ENCODE peak calls at places on chromosome 5, in ten cellular contexts. H is CD8-positive, alpha-beta T cell; O is heart right ventricle; W is lower lobe of right lung; P is fibroblast of lung; C is ovary; S is endothelial cell; T is Calu3; V is breast epithelium; Q is esophagus squamous epithelium. L is an unnamed sample.

GRCh38 chr5:143182901-143183820 is 220.3 kb downstream of the NR3C1 start:
- DNase-seq in H (no peak), O (peak), W (no peak), P (peak), C (peak), S (no peak), T (no peak), V (no peak), Q (no peak), L (no peak)

GRCh38 chr5:34660444-34660843 is 4.3 kb downstream of the RAI14 start:
- DNase-seq in H (no peak), O (no peak), W (no peak), P (peak), C (no peak), S (no peak), T (peak), V (no peak), Q (no peak), L (peak)

GRCh38 chr5:83322273-83322924 is 149.1 kb upstream of the VCAN start:
- DNase-seq in H (no peak), O (no peak), W (no peak), P (peak), C (no peak), S (no peak), T (no peak), V (no peak), Q (no peak), L (no peak)

GRCh38 chr5:9288234-9288633 is 257.6 kb downstream of the SEMA5A start:
- DNase-seq in H (no peak), O (peak), W (no peak), P (no peak), C (no peak), S (no peak), T (peak), V (no peak), Q (no peak), L (no peak)

GRCh38 chr5:170252109-170252508 is 19.3 kb downstream of the C5orf58 start:
- DNase-seq in H (peak), O (no peak), W (no peak), P (no peak), C (no peak), S (no peak), T (no peak), V (no peak), Q (no peak), L (no peak)

GRCh38 chr5:180799194-180799593 is 3.4 kb downstream of the MGAT1 start:
- DNase-seq in H (no peak), O (no peak), W (no peak), P (no peak), C (peak), S (peak), T (peak), V (no peak), Q (no peak), L (no peak)

GRCh38 chr5:176735383-176736265 is 74.7 kb upstream of the UNC5A start:
- DNase-seq in H (no peak), O (no peak), W (no peak), P (no peak), C (no peak), S (no peak), T (no peak), V (no peak), Q (no peak), L (no peak)

GRCh38 chr5:158877124-158877581 is 222.6 kb downstream of the EBF1 start:
- DNase-seq in H (no peak), O (no peak), W (no peak), P (no peak), C (no peak), S (no peak), T (no peak), V (no peak), Q (no peak), L (no peak)

GRCh38 chr5:119179857-119180641 is 109.2 kb downstream of the DMXL1 start:
- DNase-seq in H (no peak), O (no peak), W (no peak), P (peak), C (no peak), S (no peak), T (no peak), V (no peak), Q (no peak), L (no peak)

GRCh38 chr5:122415481-122416120 is 103.6 kb downstream of the SNCAIP start:
- DNase-seq in H (no peak), O (peak), W (peak), P (peak), C (peak), S (peak), T (peak), V (peak), Q (no peak), L (no peak)

GRCh38 chr5:58185397-58186195 is 274.3 kb downstream of the PLK2 start:
- DNase-seq in H (no peak), O (no peak), W (no peak), P (peak), C (no peak), S (no peak), T (peak), V (no peak), Q (no peak), L (no peak)

GRCh38 chr5:10124287-10124686 is 125.4 kb downstream of the ATPSCKMT start:
- DNase-seq in H (no peak), O (peak), W (no peak), P (no peak), C (no peak), S (no peak), T (no peak), V (no peak), Q (no peak), L (no peak)

GRCh38 chr5:73523861-73524260 is 25.6 kb downstream of the BTF3 start:
- DNase-seq in H (no peak), O (no peak), W (no peak), P (peak), C (no peak), S (no peak), T (no peak), V (no peak), Q (no peak), L (no peak)

GRCh38 chr5:109567374-109568044 is 122.2 kb upstream of the MAN2A1 start:
- DNase-seq in H (no peak), O (no peak), W (no peak), P (peak), C (no peak), S (no peak), T (no peak), V (no peak), Q (no peak), L (no peak)

GRCh38 chr5:34673463-34674125 is 17.5 kb downstream of the RAI14 start:
- DNase-seq in H (no peak), O (no peak), W (no peak), P (no peak), C (no peak), S (no peak), T (no peak), V (no peak), Q (no peak), L (no peak)

GRCh38 chr5:147065071-147065470 is 169.8 kb upstream of the STK32A start:
- DNase-seq in H (no peak), O (no peak), W (no peak), P (no peak), C (no peak), S (no peak), T (no peak), V (no peak), Q (no peak), L (no peak)

GRCh38 chr5:146722361-146722779 is 156.2 kb downstream of the PPP2R2B start:
- DNase-seq in H (no peak), O (no peak), W (no peak), P (peak), C (no peak), S (no peak), T (no peak), V (no peak), Q (no peak), L (no peak)

GRCh38 chr5:113345261-113345940 is 89.4 kb downstream of the TSSK1B start:
- DNase-seq in H (no peak), O (no peak), W (no peak), P (peak), C (no peak), S (no peak), T (no peak), V (peak), Q (no peak), L (no peak)

GRCh38 chr5:170596482-170596881 is 92.7 kb downstream of the KCNIP1 start:
- DNase-seq in H (no peak), O (no peak), W (no peak), P (no peak), C (no peak), S (no peak), T (no peak), V (no peak), Q (no peak), L (no peak)

GRCh38 chr5:137122075-137122474 is 377.1 kb downstream of the SPOCK1 start:
- DNase-seq in H (no peak), O (no peak), W (no peak), P (peak), C (no peak), S (no peak), T (no peak), V (no peak), Q (no peak), L (peak)

GRCh38 chr5:543755-544674 is 19.8 kb upstream of the SLC9A3 start:
- DNase-seq in H (peak), O (peak), W (peak), P (no peak), C (peak), S (no peak), T (no peak), V (no peak), Q (no peak), L (no peak)

GRCh38 chr5:56588636-56589485 is 226.5 kb upstream of the MAP3K1 start:
- DNase-seq in H (peak), O (peak), W (peak), P (no peak), C (peak), S (peak), T (no peak), V (no peak), Q (peak), L (no peak)

GRCh38 chr5:124932791-124933600 is 186.6 kb upstream of the ZNF608 start:
- DNase-seq in H (no peak), O (no peak), W (no peak), P (peak), C (no peak), S (no peak), T (no peak), V (peak), Q (no peak), L (peak)

GRCh38 chr5:149581931-149582768 is 852 bp downstream of the ARHGEF37 start:
- DNase-seq in H (no peak), O (no peak), W (no peak), P (peak), C (peak), S (no peak), T (no peak), V (peak), Q (no peak), L (no peak)

GRCh38 chr5:107968465-107968864 is 297.7 kb upstream of the EFNA5 start:
- DNase-seq in H (no peak), O (no peak), W (no peak), P (peak), C (no peak), S (no peak), T (no peak), V (no peak), Q (no peak), L (peak)

GRCh38 chr5:75049581-75050274 is 2.6 kb downstream of the GCNT4 start:
- DNase-seq in H (peak), O (no peak), W (peak), P (peak), C (peak), S (peak), T (peak), V (no peak), Q (no peak), L (no peak)

GRCh38 chr5:58246521-58246944 is 213.4 kb downstream of the PLK2 start:
- DNase-seq in H (no peak), O (no peak), W (no peak), P (peak), C (no peak), S (no peak), T (no peak), V (no peak), Q (no peak), L (no peak)

GRCh38 chr5:180070726-180071417 is 687 bp downstream of the RNF130 start:
- DNase-seq in H (no peak), O (peak), W (no peak), P (peak), C (no peak), S (peak), T (peak), V (peak), Q (no peak), L (no peak)

GRCh38 chr5:115522832-115523365 is 21.7 kb downstream of the FEM1C start:
- DNase-seq in H (no peak), O (no peak), W (no peak), P (no peak), C (no peak), S (no peak), T (no peak), V (no peak), Q (no peak), L (no peak)

GRCh38 chr5:78182838-78183237 is 111.7 kb downstream of the AP3B1 start:
- DNase-seq in H (no peak), O (no peak), W (no peak), P (peak), C (no peak), S (no peak), T (peak), V (no peak), Q (no peak), L (no peak)

DNA sequence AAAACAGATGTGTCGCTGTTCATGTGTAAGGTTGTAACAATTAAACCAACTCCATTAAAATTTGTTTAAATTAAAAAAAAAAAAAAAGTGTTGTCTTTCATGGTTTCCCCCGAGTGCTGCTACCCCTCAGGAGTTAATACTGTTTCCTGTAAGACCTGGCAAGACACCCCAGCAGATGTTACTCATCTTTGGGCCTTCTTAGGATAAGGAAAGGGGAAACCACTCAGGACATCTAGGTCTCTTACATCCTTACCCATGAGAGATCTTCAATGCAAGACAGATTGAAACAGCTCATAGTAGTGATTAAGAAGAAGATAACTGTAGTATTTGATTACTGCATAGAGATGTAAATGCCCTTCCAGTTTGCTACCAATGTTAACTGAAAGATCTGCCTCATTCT is 33.5 kb upstream of the F2R start:
- DNase-seq in H (no peak), O (no peak), W (no peak), P (no peak), C (no peak), S (no peak), T (no peak), V (no peak), Q (no peak), L (no peak)
- TF ChIP-seq CTCF in H (no peak), O (no peak), W (no peak), P (no peak), C (no peak), S (no peak), T (no peak), V (no peak), Q (no peak), L (no peak)

GRCh38 chr5:148125641-148126040 is 42.7 kb upstream of the SPINK14 start:
- DNase-seq in H (no peak), O (no peak), W (no peak), P (peak), C (no peak), S (no peak), T (no peak), V (no peak), Q (no peak), L (no peak)
- TF ChIP-seq CTCF in H (no peak), O (no peak), W (no peak), P (no peak), C (no peak), S (no peak), T (peak), V (no peak), Q (no peak), L (no peak)

DNA sequence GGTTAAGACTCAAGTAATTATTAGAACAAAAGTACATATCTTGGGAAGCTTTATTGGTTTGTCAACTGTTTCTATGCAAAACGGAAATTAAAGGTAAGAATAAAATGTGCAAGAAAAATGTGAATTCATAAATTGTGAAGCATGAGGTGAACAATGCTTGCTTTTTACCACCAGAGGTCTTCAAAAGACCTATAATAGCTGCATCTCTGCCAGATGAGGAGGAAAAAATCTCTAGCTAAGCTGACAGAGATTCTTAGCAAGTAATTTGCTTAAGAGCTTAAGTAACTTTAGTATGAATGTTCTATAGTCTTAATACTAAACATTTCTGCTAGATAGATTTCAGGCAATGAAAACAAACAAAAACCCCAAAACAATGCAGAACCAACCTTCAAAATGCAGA is 54.1 kb downstream of the MRPS30 start:
- DNase-seq in H (no peak), O (no peak), W (no peak), P (peak), C (no peak), S (no peak), T (no peak), V (no peak), Q (no peak), L (no peak)
- TF ChIP-seq CTCF in H (no peak), O (peak), W (peak), P (peak), C (no peak), S (no peak), T (peak), V (no peak), Q (no peak), L (peak)

GRCh38 chr5:69414885-69415583 is at the start of gene MARVELD2:
- DNase-seq in H (peak), O (peak), W (peak), P (peak), C (peak), S (peak), T (peak), V (peak), Q (no peak), L (no peak)
- TF ChIP-seq CTCF in H (no peak), O (peak), W (peak), P (peak), C (no peak), S (no peak), T (no peak), V (peak), Q (peak), L (peak)

DNA sequence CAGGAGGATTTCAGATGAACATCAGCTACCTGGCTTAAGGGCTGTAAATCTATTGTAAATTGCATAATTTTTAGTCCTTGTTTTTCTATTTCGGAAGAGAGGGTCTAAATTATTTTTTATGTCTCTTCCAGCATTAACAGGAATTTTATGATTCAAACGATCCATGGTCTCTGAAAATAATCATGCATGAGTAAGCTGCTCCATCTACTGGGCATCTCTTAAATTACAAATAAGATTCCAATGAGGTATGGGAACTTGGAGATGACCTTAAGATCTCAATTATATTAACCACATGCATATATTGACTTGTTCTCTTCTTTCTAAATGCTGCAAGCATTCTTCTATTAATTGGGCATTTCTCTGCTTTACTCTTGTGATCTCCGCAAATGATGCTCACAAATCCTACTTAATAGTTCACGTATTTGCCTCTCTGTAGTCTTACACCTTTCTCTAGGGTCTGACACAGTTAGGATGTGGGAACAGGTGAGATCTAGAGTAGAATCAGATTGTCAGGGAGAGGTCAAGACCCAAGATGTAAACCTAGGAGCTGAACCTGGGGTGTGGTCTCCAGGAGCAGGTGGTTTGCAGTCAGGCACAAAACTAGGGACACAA is 86.9 kb downstream of the NUDT12 start:
- DNase-seq in H (no peak), O (no peak), W (no peak), P (peak), C (no peak), S (no peak), T (peak), V (no peak), Q (no peak), L (no peak)
- TF ChIP-seq CTCF in H (peak), O (peak), W (peak), P (peak), C (no peak), S (peak), T (peak), V (peak), Q (peak), L (peak)

GRCh38 chr5:41346609-41347008 is 133.3 kb upstream of the C6 start:
- DNase-seq in H (no peak), O (no peak), W (no peak), P (peak), C (no peak), S (no peak), T (no peak), V (no peak), Q (no peak), L (no peak)
- TF ChIP-seq CTCF in H (no peak), O (no peak), W (no peak), P (no peak), C (no peak), S (no peak), T (no peak), V (no peak), Q (no peak), L (no peak)

DNA sequence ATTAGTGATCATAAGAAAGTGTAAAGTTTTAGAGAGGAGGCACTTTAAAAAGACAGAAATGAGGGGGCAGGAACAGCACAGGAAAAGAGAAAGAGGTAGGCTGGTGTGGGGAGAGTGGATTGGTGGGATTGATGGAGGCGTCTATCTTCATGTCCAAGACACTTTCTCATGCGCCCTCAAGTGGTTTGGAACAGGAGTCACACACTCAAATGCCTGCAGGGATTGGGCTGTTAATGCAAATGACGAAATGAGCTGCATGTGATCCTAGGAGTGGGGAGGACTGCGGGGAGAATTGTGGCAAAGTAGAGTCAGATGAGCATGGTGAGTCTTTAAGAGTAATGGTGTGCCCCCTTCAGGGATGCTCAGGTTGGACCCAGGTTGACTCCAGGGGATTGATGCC is 5.5 kb downstream of the SLC36A3 start:
- DNase-seq in H (no peak), O (no peak), W (no peak), P (no peak), C (no peak), S (peak), T (peak), V (no peak), Q (no peak), L (peak)
- TF ChIP-seq CTCF in H (no peak), O (peak), W (no peak), P (peak), C (no peak), S (peak), T (no peak), V (no peak), Q (peak), L (peak)

GRCh38 chr5:154970759-154971158 is 29.9 kb downstream of the MRPL22 start:
- DNase-seq in H (no peak), O (no peak), W (no peak), P (peak), C (no peak), S (no peak), T (no peak), V (no peak), Q (no peak), L (no peak)

GRCh38 chr5:154967419-154968024 is 26.6 kb downstream of the MRPL22 start:
- DNase-seq in H (no peak), O (no peak), W (no peak), P (no peak), C (no peak), S (peak), T (peak), V (no peak), Q (no peak), L (no peak)

GRCh38 chr5:154971501-154971900 is 30.6 kb downstream of the MRPL22 start:
- DNase-seq in H (no peak), O (no peak), W (no peak), P (peak), C (no peak), S (no peak), T (no peak), V (no peak), Q (no peak), L (no peak)

GRCh38 chr5:154966081-154966841 is 25.4 kb downstream of the MRPL22 start:
- DNase-seq in H (no peak), O (no peak), W (no peak), P (no peak), C (no peak), S (peak), T (no peak), V (no peak), Q (no peak), L (no peak)

GRCh38 chr5:154968953-154969352 is 28.1 kb downstream of the MRPL22 start:
- DNase-seq in H (no peak), O (no peak), W (no peak), P (no peak), C (no peak), S (no peak), T (no peak), V (no peak), Q (no peak), L (no peak)
- TF ChIP-seq CTCF in H (no peak), O (no peak), W (no peak), P (no peak), C (no peak), S (no peak), T (no peak), V (no peak), Q (no peak), L (no peak)

GRCh38 chr5:94111209-94112004 is 370.0 kb upstream of the POU5F2 start:
- DNase-seq in H (peak), O (peak), W (peak), P (peak), C (peak), S (peak), T (peak), V (peak), Q (peak), L (peak)
- TF ChIP-seq CTCF in H (no peak), O (peak), W (peak), P (peak), C (no peak), S (no peak), T (no peak), V (no peak), Q (peak), L (peak)